ENCODE peak calls at places on chromosomes 2 and 18, in eight cellular contexts. E is heart left ventricle, Q is stomach, Z is ovary, C is gastrocnemius medialis, V is esophagus squamous epithelium, H is IMR-90, S is transverse colon. I is an unnamed sample.

GRCh38 chr2:158828378-158829136 is 33.4 kb downstream of the DAPL1 start:
- DNase-seq in E (no peak), Q (no peak), Z (no peak), C (no peak), V (no peak), H (peak), S (no peak), I (no peak)

GRCh38 chr18:52670903-52671302 is 330.9 kb downstream of the DCC start:
- DNase-seq in E (no peak), Q (no peak), Z (no peak), C (no peak), V (no peak), H (peak), S (no peak), I (no peak)

GRCh38 chr2:157900203-157900602 is 24.1 kb upstream of the ACVR1 start:
- DNase-seq in E (no peak), Q (no peak), Z (no peak), C (no peak), V (no peak), H (no peak), S (no peak), I (no peak)

GRCh38 chr18:61153571-61153970 is 179.7 kb upstream of the CDH20 start:
- DNase-seq in E (no peak), Q (no peak), Z (no peak), C (no peak), V (no peak), H (no peak), S (no peak), I (no peak)

GRCh38 chr18:58789856-58790255 is 74.8 kb upstream of the ZNF532 start:
- DNase-seq in E (peak), Q (no peak), Z (peak), C (no peak), V (no peak), H (no peak), S (no peak), I (peak)

GRCh38 chr2:82259551-82259950 is 1955.0 kb upstream of the LRRTM1 start:
- DNase-seq in E (no peak), Q (no peak), Z (no peak), C (no peak), V (no peak), H (no peak), S (no peak), I (no peak)

GRCh38 chr2:171553858-171554257 is 31.6 kb downstream of the CYBRD1 start:
- DNase-seq in E (no peak), Q (no peak), Z (peak), C (no peak), V (no peak), H (no peak), S (peak), I (peak)

GRCh38 chr2:9174771-9175441 is 31.7 kb upstream of the ASAP2 start:
- DNase-seq in E (no peak), Q (no peak), Z (no peak), C (no peak), V (no peak), H (peak), S (no peak), I (no peak)

GRCh38 chr18:9413586-9413985 is 61.7 kb upstream of the RALBP1 start:
- DNase-seq in E (no peak), Q (no peak), Z (no peak), C (no peak), V (no peak), H (peak), S (no peak), I (no peak)

GRCh38 chr2:207352978-207353377 is 176.8 kb upstream of the CREB1 start:
- DNase-seq in E (no peak), Q (no peak), Z (no peak), C (no peak), V (no peak), H (peak), S (no peak), I (no peak)

GRCh38 chr2:188291617-188292445 is at the start of gene GULP1:
- DNase-seq in E (peak), Q (peak), Z (peak), C (peak), V (no peak), H (peak), S (peak), I (peak)

GRCh38 chr18:8341481-8342230 is 267.6 kb upstream of the RAB12 start:
- DNase-seq in E (no peak), Q (peak), Z (no peak), C (no peak), V (no peak), H (peak), S (no peak), I (no peak)

GRCh38 chr2:207188601-207189000 is 22.9 kb upstream of the KLF7 start:
- DNase-seq in E (no peak), Q (no peak), Z (no peak), C (no peak), V (no peak), H (peak), S (no peak), I (no peak)

GRCh38 chr2:83602753-83603152 is 856.3 kb downstream of the SUCLG1 start:
- DNase-seq in E (no peak), Q (no peak), Z (no peak), C (no peak), V (no peak), H (no peak), S (no peak), I (no peak)

GRCh38 chr2:134716716-134717585 is 1.8 kb downstream of the TMEM163 start:
- DNase-seq in E (no peak), Q (no peak), Z (no peak), C (no peak), V (no peak), H (no peak), S (no peak), I (no peak)

GRCh38 chr2:86038291-86039081 is 67.2 kb downstream of the POLR1A start:
- DNase-seq in E (no peak), Q (peak), Z (peak), C (no peak), V (no peak), H (no peak), S (peak), I (no peak)

GRCh38 chr18:48832961-48833700 is 117.6 kb downstream of the SMAD7 start:
- DNase-seq in E (peak), Q (peak), Z (no peak), C (no peak), V (no peak), H (peak), S (peak), I (peak)

GRCh38 chr18:11809895-11810294 is 41.3 kb upstream of the CHMP1B start:
- DNase-seq in E (no peak), Q (no peak), Z (no peak), C (no peak), V (no peak), H (no peak), S (no peak), I (no peak)
- H3K4me3 ChIP-seq in E (no peak), Q (no peak), Z (no peak), C (no peak), V (no peak), H (no peak), S (no peak), I (no peak)

DNA sequence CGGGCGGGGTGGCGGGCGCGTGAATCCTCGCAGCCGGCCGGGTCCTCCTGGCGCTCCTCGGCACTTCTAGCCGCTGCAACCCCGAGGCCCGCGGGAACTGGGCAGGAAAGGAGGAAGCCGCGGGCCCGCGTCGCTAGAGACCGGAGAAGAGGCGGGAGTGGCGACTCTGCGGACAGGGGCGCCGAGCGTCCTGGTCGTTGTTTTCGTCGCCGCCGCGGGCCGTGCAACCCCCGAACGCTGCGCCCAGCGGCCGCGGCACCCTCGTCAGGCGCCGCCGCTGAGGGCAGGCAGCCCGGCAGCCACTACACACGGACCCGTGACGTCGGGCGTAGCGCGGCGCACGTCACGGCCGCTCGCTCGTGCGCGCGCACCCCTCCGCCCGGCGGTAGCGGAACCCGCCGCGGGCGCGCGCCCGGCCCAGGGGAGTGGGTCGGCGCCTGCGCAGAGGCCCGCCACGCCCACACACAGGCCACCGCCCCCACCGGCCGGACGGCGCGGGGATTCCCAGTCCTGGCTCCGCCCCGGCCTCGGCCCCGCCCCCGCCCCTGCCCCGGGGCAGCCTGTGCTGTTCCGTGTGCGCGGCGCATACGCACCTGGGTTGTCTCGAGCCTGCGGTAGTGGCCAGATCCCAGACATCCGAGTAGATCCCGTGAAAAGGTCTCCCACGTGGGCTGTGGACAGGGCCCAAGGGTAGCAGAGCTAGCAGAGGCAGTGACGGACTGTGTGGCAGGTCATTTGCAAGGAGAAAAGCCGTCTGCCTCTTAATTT is at the start of gene MAP3K2:
- DNase-seq in E (peak), Q (peak), Z (peak), C (peak), V (peak), H (peak), S (peak), I (peak)
- TF ChIP-seq POLR2A in E (no peak), Q (peak), Z (peak), C (peak), V (peak), H (peak), S (peak), I (peak)

GRCh38 chr2:215430528-215431187 is 5.2 kb downstream of the FN1 start:
- DNase-seq in E (no peak), Q (no peak), Z (no peak), C (no peak), V (no peak), H (peak), S (no peak), I (no peak)
- H3K27ac ChIP-seq in E (no peak), Q (peak), Z (no peak), C (no peak), V (peak), H (peak), S (peak), I (no peak)

DNA sequence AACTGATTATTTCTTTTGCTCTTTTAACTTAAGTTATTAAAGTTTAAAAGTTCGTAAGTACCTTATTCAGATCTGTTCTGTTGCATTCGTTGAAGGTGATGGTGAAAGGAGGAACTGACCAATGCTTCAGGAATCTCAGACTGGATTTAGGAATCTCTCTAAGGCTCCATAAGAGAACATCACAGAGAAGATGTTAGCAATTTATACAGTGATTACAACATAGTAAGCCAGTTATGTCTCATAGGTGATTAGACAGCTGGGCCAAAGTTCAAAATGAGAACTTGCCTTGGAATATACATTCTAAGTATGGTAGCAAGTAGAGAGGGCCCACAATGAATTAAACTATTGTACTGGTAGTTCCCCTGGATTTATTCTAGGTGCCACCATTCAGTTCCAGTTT is 3.2 kb downstream of the MARS2 start:
- DNase-seq in E (no peak), Q (no peak), Z (no peak), C (no peak), V (no peak), H (peak), S (no peak), I (no peak)
- H3K4me3 ChIP-seq in E (no peak), Q (no peak), Z (no peak), C (no peak), V (no peak), H (no peak), S (no peak), I (no peak)

DNA sequence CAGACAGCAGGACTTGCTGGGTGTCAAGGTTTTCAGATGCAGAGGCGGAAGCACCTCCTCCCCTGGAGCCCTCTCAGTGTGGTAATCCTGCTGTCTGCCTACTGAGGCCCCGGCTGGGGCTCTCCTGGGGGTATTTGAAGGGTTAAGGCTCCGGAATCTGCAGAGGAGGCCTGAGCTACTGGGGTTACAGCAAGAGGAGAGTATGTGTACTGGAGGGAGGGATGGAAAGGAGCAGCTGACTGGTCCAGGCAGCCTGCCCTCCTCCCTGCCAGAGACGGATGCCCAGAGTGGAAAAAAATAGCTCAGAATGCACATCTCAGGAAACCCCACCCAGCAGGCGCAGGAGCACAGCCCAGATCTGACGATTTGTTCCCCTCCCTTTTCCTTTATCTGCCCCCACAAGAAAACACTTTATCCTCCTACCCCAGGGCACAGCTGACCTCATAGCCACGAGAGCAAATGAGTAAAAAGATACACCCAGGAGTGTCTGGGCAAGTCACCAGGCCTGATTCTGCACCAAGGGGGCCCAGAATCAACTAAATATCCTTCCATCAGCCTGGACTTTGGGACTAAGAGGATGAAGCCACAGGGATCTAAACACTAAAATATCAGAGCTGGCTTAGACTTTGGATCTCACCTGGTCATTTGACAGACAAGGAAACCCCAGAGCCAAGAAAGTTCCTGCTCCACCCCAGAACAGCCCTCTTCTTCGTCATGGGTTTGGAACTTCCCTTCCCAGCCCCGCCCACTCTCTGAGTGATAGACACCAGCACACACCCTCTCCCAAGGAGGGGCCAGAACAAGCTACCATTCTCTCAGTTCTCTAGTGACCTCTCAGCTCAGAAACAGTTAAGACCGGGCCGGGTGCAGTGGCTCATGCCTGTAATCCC is 5.5 kb downstream of the TMBIM1 start:
- DNase-seq in E (peak), Q (peak), Z (peak), C (peak), V (peak), H (peak), S (peak), I (peak)
- TF ChIP-seq POLR2A in E (no peak), Q (no peak), Z (no peak), C (peak), V (peak), H (no peak), S (peak), I (no peak)

GRCh38 chr2:74846481-74846880 is 12.6 kb downstream of the HK2 start:
- DNase-seq in E (no peak), Q (no peak), Z (no peak), C (no peak), V (no peak), H (no peak), S (no peak), I (no peak)

GRCh38 chr2:74843371-74844298 is 9.7 kb downstream of the HK2 start:
- DNase-seq in E (no peak), Q (no peak), Z (no peak), C (no peak), V (no peak), H (peak), S (peak), I (no peak)

GRCh38 chr2:74845991-74846390 is 12.1 kb downstream of the HK2 start:
- DNase-seq in E (no peak), Q (no peak), Z (no peak), C (no peak), V (no peak), H (peak), S (no peak), I (no peak)

GRCh38 chr2:74844752-74845151 is 10.8 kb downstream of the HK2 start:
- DNase-seq in E (no peak), Q (no peak), Z (no peak), C (no peak), V (no peak), H (no peak), S (no peak), I (no peak)

DNA sequence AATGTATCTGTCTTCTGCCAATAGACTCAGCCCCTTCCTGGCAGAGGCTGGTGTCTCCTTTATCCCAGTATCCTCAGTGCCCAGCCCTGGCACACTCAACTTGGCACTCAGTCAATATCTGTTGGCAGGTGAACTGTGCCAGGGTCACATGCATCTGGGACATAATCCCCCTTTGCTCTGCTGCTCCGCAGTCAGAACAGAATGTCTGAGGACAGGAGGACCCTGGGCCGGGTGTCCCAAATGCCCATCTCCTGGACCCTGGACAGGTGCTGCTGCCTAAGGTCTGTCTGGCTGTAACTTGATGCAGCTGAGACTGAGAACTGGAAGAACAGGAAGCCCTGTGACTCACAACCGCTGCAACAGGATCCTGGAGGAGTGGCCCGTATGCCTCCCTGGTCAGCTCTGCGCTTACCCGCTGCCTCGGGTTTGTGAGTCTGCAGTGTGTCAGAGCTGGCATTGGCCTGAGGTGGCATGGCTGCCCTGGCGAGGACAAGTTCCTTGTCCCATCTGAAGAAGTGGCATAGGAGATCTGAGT is 11.4 kb downstream of the HK2 start:
- DNase-seq in E (peak), Q (peak), Z (peak), C (peak), V (peak), H (peak), S (peak), I (peak)
- H3K27ac ChIP-seq in E (peak), Q (peak), Z (no peak), C (peak), V (peak), H (peak), S (peak), I (peak)

DNA sequence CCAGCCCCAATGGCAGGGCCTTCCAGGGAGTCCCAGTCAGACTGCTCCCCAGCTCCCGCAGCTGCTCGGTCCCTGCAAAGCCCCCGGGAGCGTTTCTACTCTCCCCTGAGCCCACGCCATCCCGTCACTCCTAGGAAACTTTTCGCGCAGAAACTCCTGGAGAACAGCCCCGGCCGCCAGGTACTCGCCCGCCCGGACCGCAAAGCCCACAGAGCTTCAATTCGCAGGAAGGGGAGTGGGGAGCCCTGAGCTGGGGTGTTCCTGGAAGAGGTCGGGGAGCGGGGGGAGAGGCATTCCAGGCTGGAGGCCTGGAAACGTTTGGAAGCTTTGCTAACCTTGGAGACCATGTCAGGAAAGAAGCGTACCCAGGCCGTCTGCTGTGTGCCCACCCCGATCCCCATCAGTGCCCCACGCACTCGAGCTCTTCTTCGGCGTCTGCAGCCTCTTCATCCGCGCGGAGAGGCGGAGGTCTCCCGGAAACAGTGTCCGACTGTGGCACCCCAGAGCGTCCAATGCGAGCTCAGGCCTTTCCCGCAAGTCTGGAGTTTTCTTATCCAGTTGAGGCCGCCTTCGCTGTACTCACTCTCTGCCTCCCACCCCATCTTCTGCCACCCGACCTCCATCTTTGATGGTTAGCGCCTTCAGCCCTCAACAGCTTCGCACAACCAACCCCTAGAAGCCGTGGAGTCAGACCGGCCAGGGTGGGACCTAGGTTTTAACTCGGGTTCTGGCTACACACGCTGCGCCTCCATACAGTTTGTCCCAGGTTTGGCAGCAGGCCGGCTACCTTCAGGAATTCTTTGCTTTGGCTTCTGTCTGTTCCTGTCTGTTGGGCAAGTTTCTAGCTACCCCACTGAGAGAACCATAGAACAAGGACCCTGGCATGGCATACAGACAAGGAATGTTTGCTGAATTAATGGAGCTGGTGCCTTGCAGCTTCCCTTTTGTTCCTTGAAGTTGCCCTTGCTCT is 3.7 kb downstream of the PCGF1 start:
- DNase-seq in E (no peak), Q (peak), Z (no peak), C (no peak), V (no peak), H (no peak), S (no peak), I (no peak)
- H3K4me3 ChIP-seq in E (peak), Q (peak), Z (peak), C (peak), V (peak), H (peak), S (peak), I (peak)

GRCh38 chr18:59908790-59909189 is 9.0 kb downstream of the PMAIP1 start:
- DNase-seq in E (no peak), Q (no peak), Z (no peak), C (no peak), V (no peak), H (peak), S (no peak), I (no peak)
- TF ChIP-seq POLR2A in E (no peak), Q (no peak), Z (no peak), C (no peak), V (no peak), H (no peak), S (no peak), I (no peak)

GRCh38 chr2:25304339-25304728 is 37.4 kb downstream of the DNMT3A start:
- DNase-seq in E (no peak), Q (no peak), Z (no peak), C (no peak), V (no peak), H (peak), S (no peak), I (no peak)
- H3K27ac ChIP-seq in E (no peak), Q (no peak), Z (no peak), C (peak), V (no peak), H (no peak), S (no peak), I (no peak)